ENCODE peak calls at places on chromosome 3, in nine cellular contexts. O, M, K, I, F, U, B, Q and A are unnamed samples.

GRCh38 chr3:149234671-149235245 is 13.1 kb upstream of the CP start:
- DNase-seq in O (no peak), M (no peak), K (no peak), I (no peak), F (no peak), U (no peak), B (no peak), Q (no peak), A (no peak)

GRCh38 chr3:119206611-119207511 is 33.5 kb downstream of the UPK1B start:
- DNase-seq in O (peak; percentile 66), M (peak; percentile 77), K (no peak), I (no peak), F (no peak), U (peak; percentile 40), B (no peak), Q (no peak), A (no peak)

GRCh38 chr3:197603317-197603933 is 47.7 kb upstream of the BDH1 start:
- DNase-seq in O (no peak), M (no peak), K (no peak), I (no peak), F (no peak), U (no peak), B (no peak), Q (no peak), A (no peak)

GRCh38 chr3:186496016-186496415 is 48.2 kb downstream of the CRYGS start:
- DNase-seq in O (no peak), M (no peak), K (no peak), I (no peak), F (no peak), U (no peak), B (no peak), Q (no peak), A (no peak)

GRCh38 chr3:18841422-18842343 is 306.6 kb upstream of the KCNH8 start:
- DNase-seq in O (no peak), M (no peak), K (no peak), I (no peak), F (no peak), U (no peak), B (no peak), Q (no peak), A (no peak)

GRCh38 chr3:119240101-119240581 is 537 bp downstream of the B4GALT4 start:
- DNase-seq in O (peak; percentile 23), M (no peak), K (peak; percentile 40), I (peak; percentile 69), F (no peak), U (no peak), B (no peak), Q (peak; percentile 59), A (peak; percentile 58)

GRCh38 chr3:147099076-147099475 is 307.3 kb downstream of the ZIC4 start:
- DNase-seq in O (no peak), M (no peak), K (no peak), I (no peak), F (no peak), U (no peak), B (no peak), Q (no peak), A (no peak)

GRCh38 chr3:58474348-58474911 is 17.5 kb upstream of the KCTD6 start:
- DNase-seq in O (no peak), M (no peak), K (no peak), I (no peak), F (no peak), U (peak; percentile 29), B (no peak), Q (no peak), A (no peak)

GRCh38 chr3:141738636-141739363 is 702 bp downstream of the RNF7 start:
- DNase-seq in O (peak; percentile 45), M (no peak), K (no peak), I (no peak), F (no peak), U (peak; percentile 9), B (no peak), Q (peak; percentile 33), A (peak; percentile 58)

GRCh38 chr3:65597225-65597951 is 441.3 kb downstream of the MAGI1 start:
- DNase-seq in O (no peak), M (no peak), K (no peak), I (peak; percentile 63), F (no peak), U (peak; percentile 63), B (no peak), Q (peak; percentile 20), A (no peak)

GRCh38 chr3:89059201-89059600 is 48.2 kb upstream of the EPHA3 start:
- DNase-seq in O (no peak), M (no peak), K (no peak), I (no peak), F (no peak), U (peak; percentile 5), B (no peak), Q (no peak), A (no peak)

GRCh38 chr3:10310578-10310977 is 10.3 kb downstream of the SEC13 start:
- DNase-seq in O (no peak), M (no peak), K (no peak), I (no peak), F (no peak), U (no peak), B (no peak), Q (no peak), A (no peak)

GRCh38 chr3:187828571-187829452 is 83.5 kb upstream of the BCL6 start:
- DNase-seq in O (no peak), M (no peak), K (no peak), I (no peak), F (no peak), U (no peak), B (peak; percentile 81), Q (no peak), A (no peak)

GRCh38 chr3:37163262-37164020 is 10.9 kb downstream of the LRRFIP2 start:
- DNase-seq in O (no peak), M (no peak), K (no peak), I (no peak), F (no peak), U (no peak), B (no peak), Q (no peak), A (no peak)

GRCh38 chr3:48504051-48504946 is at the start of gene SHISA5:
- DNase-seq in O (no peak), M (peak; percentile 94), K (peak; percentile 88), I (peak; percentile 90), F (peak; percentile 65), U (peak; percentile 74), B (no peak), Q (peak; percentile 67), A (peak; percentile 70)

GRCh38 chr3:48503406-48504050 is 446 bp downstream of the SHISA5 start:
- DNase-seq in O (no peak), M (peak; percentile 82), K (peak; percentile 66), I (peak; percentile 88), F (peak; percentile 43), U (peak; percentile 46), B (no peak), Q (peak; percentile 38), A (peak; percentile 84)

GRCh38 chr3:48505146-48505545 is 1.2 kb upstream of the SHISA5 start:
- DNase-seq in O (no peak), M (peak; percentile 66), K (no peak), I (no peak), F (no peak), U (no peak), B (no peak), Q (no peak), A (no peak)

GRCh38 chr3:48511551-48511950 is 7.6 kb upstream of the SHISA5 start:
- DNase-seq in O (no peak), M (no peak), K (no peak), I (no peak), F (no peak), U (no peak), B (no peak), Q (no peak), A (no peak)

GRCh38 chr3:48507256-48508061 is 3.5 kb upstream of the SHISA5 start:
- DNase-seq in O (peak; percentile 79), M (peak; percentile 91), K (peak; percentile 37), I (no peak), F (no peak), U (peak; percentile 71), B (no peak), Q (no peak), A (peak; percentile 81)
- TF ChIP-seq POLR2A in O (no peak), M (no peak), K (no peak), I (no peak), F (no peak), U (no peak), B (no peak), Q (no peak), A (no peak)

GRCh38 chr3:167653155-167653554 is 587 bp downstream of the WDR49 start:
- DNase-seq in O (no peak), M (no peak), K (no peak), I (no peak), F (no peak), U (no peak), B (no peak), Q (no peak), A (no peak)

GRCh38 chr3:167656821-167657220 is 3.1 kb upstream of the WDR49 start:
- DNase-seq in O (no peak), M (no peak), K (no peak), I (no peak), F (no peak), U (no peak), B (no peak), Q (no peak), A (no peak)

GRCh38 chr3:167651820-167652219 is 1.9 kb downstream of the WDR49 start:
- DNase-seq in O (no peak), M (no peak), K (no peak), I (no peak), F (no peak), U (no peak), B (no peak), Q (no peak), A (no peak)

GRCh38 chr3:167650459-167650858 is 3.3 kb downstream of the WDR49 start:
- DNase-seq in O (no peak), M (no peak), K (no peak), I (no peak), F (no peak), U (no peak), B (no peak), Q (no peak), A (no peak)

DNA sequence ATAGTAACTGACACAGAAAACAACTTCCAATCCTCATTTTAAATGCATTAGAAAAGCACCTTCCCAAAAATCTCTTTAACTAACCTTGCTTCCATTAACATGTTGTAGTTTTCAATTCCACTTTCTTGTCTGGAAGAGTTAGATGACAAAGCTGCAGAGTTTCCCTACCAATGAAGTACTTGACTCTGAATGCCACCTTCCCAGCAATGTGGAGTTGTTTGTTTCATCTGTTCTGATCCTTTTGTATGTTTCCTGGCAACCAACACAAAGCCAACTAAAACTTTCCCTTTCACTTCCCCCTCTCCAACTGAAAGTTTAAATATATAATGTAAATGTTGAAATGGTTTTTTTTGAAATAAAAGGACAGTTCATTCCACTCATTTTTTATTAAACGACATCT is at the start of gene WDR49:
- DNase-seq in O (no peak), M (no peak), K (no peak), I (no peak), F (no peak), U (peak; percentile 33), B (no peak), Q (no peak), A (no peak)
- TF ChIP-seq POLR2A in O (no peak), M (no peak), K (no peak), I (no peak), F (no peak), U (no peak), B (no peak), Q (no peak), A (no peak)

GRCh38 chr3:112086018-112086854 is at the start of gene C3orf52:
- DNase-seq in O (peak; percentile 94), M (peak; percentile 89), K (peak; percentile 58), I (peak; percentile 86), F (peak; percentile 51), U (peak; percentile 92), B (peak; percentile 93), Q (peak; percentile 85), A (peak; percentile 61)
- TF ChIP-seq POLR2A in O (peak; percentile 64), M (no peak), K (no peak), I (no peak), F (no peak), U (peak; percentile 98), B (no peak), Q (no peak), A (no peak)

GRCh38 chr3:50161320-50161719 is 6.2 kb downstream of the SEMA3F start:
- DNase-seq in O (no peak), M (no peak), K (no peak), I (no peak), F (no peak), U (no peak), B (no peak), Q (no peak), A (no peak)
- TF ChIP-seq POLR2A in O (no peak), M (no peak), K (no peak), I (no peak), F (no peak), U (no peak), B (no peak), Q (no peak), A (no peak)